ENCODE peak calls at places on chromosomes 11 and 22, in four cellular contexts. K is fibroblast of the aortic adventitia, C is astrocyte of the cerebellum, V is cardiac fibroblast. F is an unnamed sample.

GRCh38 chr11:31813242-31813960 is 2.3 kb upstream of the PAX6 start:
- DNase-seq in V (no peak), K (no peak), C (no peak), F (no peak)

GRCh38 chr11:129023968-129024676 is 81.5 kb upstream of the TP53AIP1 start:
- DNase-seq in K (peak; percentile 16), V (no peak), C (no peak), F (no peak)

GRCh38 chr11:45982656-45983470 is 60.4 kb downstream of the LARGE2 start:
- DNase-seq in V (peak; percentile 89), K (peak; percentile 82), C (peak; percentile 45), F (peak; percentile 38)

GRCh38 chr11:70921804-70922203 is 330.6 kb downstream of the SHANK2 start:
- DNase-seq in V (no peak), K (no peak), C (no peak), F (no peak)

GRCh38 chr22:39908737-39909136 is 7.9 kb downstream of the GRAP2 start:
- DNase-seq in V (peak; percentile 24), K (no peak), C (no peak), F (peak; percentile 12)

GRCh38 chr11:46528445-46529085 is 65.3 kb downstream of the AMBRA1 start:
- DNase-seq in K (no peak), V (no peak), C (no peak), F (no peak)

GRCh38 chr11:68903288-68903630 is 373 bp downstream of the MRPL21 start:
- DNase-seq in V (no peak), C (no peak), K (no peak), F (no peak)

GRCh38 chr11:68354181-68354872 is 41.9 kb downstream of the LRP5 start:
- DNase-seq in V (peak; percentile 78), K (peak; percentile 97), C (peak; percentile 95), F (peak; percentile 81)

GRCh38 chr11:845872-846271 is 3.2 kb downstream of the TSPAN4 start:
- DNase-seq in V (no peak), C (no peak), K (peak; percentile 61), F (no peak)

GRCh38 chr11:119376197-119376847 is 5.2 kb downstream of the USP2 start:
- DNase-seq in K (no peak), C (no peak), V (no peak), F (no peak)

GRCh38 chr11:83540112-83540675 is 254.0 kb upstream of the CCDC90B start:
- DNase-seq in K (no peak), V (no peak), C (no peak), F (no peak)

GRCh38 chr11:130534525-130534924 is 86.1 kb downstream of the ADAMTS15 start:
- DNase-seq in C (no peak), V (no peak), K (no peak), F (no peak)

GRCh38 chr11:32071811-32072210 is 19.1 kb upstream of the RCN1 start:
- DNase-seq in C (peak; percentile 59), K (peak; percentile 68), V (peak; percentile 71), F (peak; percentile 76)

GRCh38 chr11:32121012-32121411 is 30.1 kb downstream of the RCN1 start:
- DNase-seq in K (no peak), V (no peak), C (no peak), F (no peak)

GRCh38 chr11:118322721-118323120 is 18.2 kb downstream of the CD3E start:
- DNase-seq in V (no peak), C (no peak), K (no peak), F (no peak)

GRCh38 chr11:130947481-130947880 is 31.2 kb upstream of the SNX19 start:
- DNase-seq in C (no peak), V (no peak), K (no peak), F (no peak)

GRCh38 chr11:88555829-88556202 is 218.3 kb upstream of the CTSC start:
- DNase-seq in C (peak; percentile 77), K (peak; percentile 90), V (peak; percentile 55), F (peak; percentile 24)

GRCh38 chr11:102322560-102322959 is 5.3 kb downstream of the BIRC3 start:
- DNase-seq in K (no peak), V (no peak), C (no peak), F (no peak)

GRCh38 chr22:38327805-38328204 is 10.6 kb upstream of the CSNK1E start:
- DNase-seq in C (no peak), V (peak; percentile 57), K (peak; percentile 25), F (peak; percentile 45)

GRCh38 chr11:12243511-12243910 is 133.1 kb downstream of the MICAL2 start:
- DNase-seq in C (no peak), K (no peak), V (no peak), F (no peak)

GRCh38 chr22:27825174-27825573 is 23.6 kb upstream of the MN1 start:
- DNase-seq in K (no peak), V (peak; percentile 20), C (no peak), F (no peak)
- TF ChIP-seq CTCF in K (peak; percentile 7), V (peak; percentile 44), C (peak; percentile 28), F (peak; percentile 73)

GRCh38 chr11:56910785-56911184 is 77.9 kb upstream of the OR5AK2 start:
- DNase-seq in K (peak; percentile 2), C (no peak), V (peak; percentile 33), F (no peak)
- TF ChIP-seq CTCF in K (no peak), C (no peak), V (no peak), F (no peak)

DNA sequence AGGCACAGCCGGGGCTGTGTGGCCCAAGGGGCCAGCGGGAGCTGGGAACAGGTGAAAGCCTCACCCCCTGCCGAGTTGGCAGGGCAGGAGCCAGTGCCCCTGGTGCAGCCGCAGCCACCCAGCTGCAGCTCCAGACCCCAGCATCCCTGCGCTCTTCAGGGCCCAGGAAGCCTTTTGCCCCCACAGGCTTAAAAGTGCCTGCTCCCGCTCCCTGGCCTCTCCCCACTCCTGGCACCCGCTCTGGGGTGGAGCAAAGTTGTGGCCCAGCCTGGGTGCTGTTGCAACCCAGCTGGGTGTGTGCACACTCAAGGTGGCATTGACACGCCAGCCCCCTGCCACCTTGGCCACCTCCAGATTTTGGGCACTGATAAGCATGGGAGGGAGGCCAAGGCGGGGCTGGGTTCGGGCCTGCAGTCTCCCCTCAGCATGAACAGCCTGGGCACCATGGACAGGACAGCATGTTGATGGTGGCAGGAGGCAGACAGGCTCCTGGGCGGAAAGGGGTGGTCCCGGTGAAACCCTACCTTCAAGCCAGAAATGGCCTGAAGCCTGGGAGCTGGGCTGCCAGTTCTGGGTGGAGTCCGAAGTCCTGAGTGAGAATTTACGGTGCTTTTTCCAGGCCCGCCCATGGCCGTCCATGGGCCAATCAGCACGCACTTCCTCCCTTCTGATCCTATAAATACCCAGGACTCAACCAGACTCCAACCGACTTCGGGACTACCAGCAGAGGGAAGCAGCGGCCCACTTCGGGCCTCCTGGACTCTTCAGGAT is 23.5 kb upstream of the RNASEH2C start:
- DNase-seq in C (no peak), K (peak; percentile 20), V (peak; percentile 59), F (no peak)
- TF ChIP-seq CTCF in C (peak; percentile 28), K (peak; percentile 25), V (peak; percentile 35), F (peak; percentile 50)

GRCh38 chr11:64305691-64306562 is 603 bp downstream of the ESRRA start:
- DNase-seq in C (no peak), K (no peak), V (peak; percentile 45), F (no peak)
- TF ChIP-seq CTCF in C (peak; percentile 39), K (no peak), V (no peak), F (peak; percentile 63)

GRCh38 chr11:38019072-38019775 is 1421.2 kb upstream of the RAG2 start:
- DNase-seq in K (no peak), V (peak; percentile 41), C (no peak), F (no peak)
- TF ChIP-seq CTCF in K (no peak), V (no peak), C (peak; percentile 5), F (no peak)

DNA sequence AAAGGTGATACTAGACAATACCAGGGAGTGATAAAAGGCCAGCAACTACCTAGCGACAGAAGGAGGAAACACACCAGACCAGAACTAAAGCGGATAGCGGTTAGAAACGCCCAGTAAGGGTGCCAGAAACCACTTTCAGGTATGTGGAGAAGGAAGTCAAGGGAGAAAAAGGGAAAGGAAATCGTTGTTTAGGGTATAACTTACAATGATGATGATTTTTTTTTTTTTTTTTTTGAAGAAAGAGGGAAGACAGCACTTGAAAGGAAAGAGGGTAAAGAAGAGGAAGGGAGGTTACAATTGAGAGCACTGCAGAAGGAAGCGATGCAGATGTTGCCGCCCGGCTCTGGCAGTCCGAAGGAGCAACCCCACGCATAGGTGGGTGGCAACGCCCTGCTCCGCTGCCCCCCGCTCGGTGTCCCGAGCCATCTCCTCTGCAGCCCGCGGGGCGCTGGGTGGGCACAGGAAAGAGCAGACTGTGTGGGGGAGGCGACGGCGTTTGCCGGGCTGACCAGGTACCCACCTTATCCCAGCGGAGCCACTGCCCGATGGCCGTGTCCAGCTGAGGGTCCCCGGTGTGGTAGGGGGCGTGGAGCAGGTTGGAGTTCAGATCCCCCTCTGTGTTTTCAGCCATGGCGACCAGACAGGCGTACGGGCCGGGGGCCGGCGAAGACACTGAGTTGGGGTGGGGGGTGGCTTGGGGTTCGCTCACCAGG is 546 bp downstream of the PGM2L1 start:
- DNase-seq in V (peak; percentile 36), K (no peak), C (no peak), F (no peak)
- TF ChIP-seq CTCF in V (no peak), K (peak; percentile 14), C (peak; percentile 28), F (no peak)

GRCh38 chr11:73326929-73327811 is 19.1 kb downstream of the ARHGEF17 start:
- DNase-seq in C (no peak), V (peak; percentile 93), K (peak; percentile 28), F (no peak)
- TF ChIP-seq CTCF in C (no peak), V (no peak), K (no peak), F (no peak)

F was measured in HFFc6.